ENCODE peak calls at places on chromosomes 7 and 10, in four cellular contexts. P is CD4-positive, CD25-positive, alpha-beta regulatory T cell; J is heart right ventricle; Y is substantia nigra. T is an unnamed sample.

GRCh38 chr10:88999629-89000028 is 9.0 kb downstream of the FAS start:
- DNase-seq in P (no peak), J (no peak), Y (no peak), T (no peak)

GRCh38 chr7:94040254-94040653 is 36.1 kb upstream of the BET1 start:
- DNase-seq in P (no peak), J (no peak), Y (no peak), T (no peak)

GRCh38 chr10:124296121-124296812 is 122.5 kb downstream of the OAT start:
- DNase-seq in P (no peak), J (no peak), Y (no peak), T (no peak)

GRCh38 chr7:91067266-91067665 is 197.0 kb upstream of the FZD1 start:
- DNase-seq in P (no peak), J (no peak), Y (no peak), T (no peak)

GRCh38 chr10:88849224-88849623 is 2.4 kb downstream of the ANKRD22 start:
- DNase-seq in P (no peak), J (no peak), Y (no peak), T (no peak)

GRCh38 chr10:110413903-110414562 is 83.7 kb upstream of the DUSP5 start:
- DNase-seq in P (no peak), J (no peak), Y (no peak), T (no peak)

GRCh38 chr10:94500063-94500462 is 45.5 kb upstream of the HELLS start:
- DNase-seq in P (no peak), J (no peak), Y (no peak), T (no peak)

GRCh38 chr7:150383710-150384397 is 4.7 kb downstream of the ZNF775 start:
- DNase-seq in P (no peak), J (no peak), Y (peak; percentile 91), T (peak; percentile 98)

GRCh38 chr7:75915416-75916156 is 631 bp downstream of the POR start:
- DNase-seq in P (peak; percentile 5), J (peak; percentile 24), Y (no peak), T (no peak)

GRCh38 chr7:130913721-130914588 is 179.9 kb upstream of the KLF14 start:
- DNase-seq in P (peak; percentile 1), J (no peak), Y (no peak), T (no peak)

GRCh38 chr10:73931767-73932624 is 21.1 kb downstream of the PLAU start:
- DNase-seq in P (no peak), J (no peak), Y (no peak), T (no peak)

GRCh38 chr7:78438433-78438832 is 639.9 kb downstream of the PHTF2 start:
- DNase-seq in P (no peak), J (no peak), Y (no peak), T (no peak)

GRCh38 chr10:78339251-78339650 is 305.6 kb downstream of the RPS24 start:
- DNase-seq in P (no peak), J (no peak), Y (no peak), T (no peak)

GRCh38 chr7:20331912-20332317 is 1.2 kb downstream of the ITGB8 start:
- DNase-seq in P (no peak), J (no peak), Y (peak; percentile 48), T (no peak)

GRCh38 chr7:4479367-4480039 is 202.6 kb upstream of the FOXK1 start:
- DNase-seq in P (no peak), J (no peak), Y (no peak), T (no peak)

GRCh38 chr7:43808410-43808809 is 49.9 kb downstream of the BLVRA start:
- DNase-seq in P (no peak), J (no peak), Y (no peak), T (no peak)

GRCh38 chr7:106111671-106112117 is 418 bp downstream of the SYPL1 start:
- DNase-seq in P (peak; percentile 52), J (peak; percentile 86), Y (peak; percentile 62), T (peak; percentile 65)

GRCh38 chr10:108249940-108250339 is 1085.4 kb upstream of the SORCS1 start:
- DNase-seq in P (no peak), J (no peak), Y (no peak), T (no peak)

GRCh38 chr10:68601490-68602265 is 41.5 kb downstream of the TET1 start:
- DNase-seq in P (no peak), J (no peak), Y (no peak), T (no peak)

GRCh38 chr7:99398891-99399445 is 9.4 kb downstream of the PDAP1 start:
- DNase-seq in P (no peak), J (no peak), Y (no peak), T (no peak)

GRCh38 chr7:46155367-46155766 is 234.3 kb upstream of the IGFBP3 start:
- DNase-seq in P (no peak), J (no peak), Y (no peak), T (no peak)

GRCh38 chr10:124992462-124993344 is 50.8 kb downstream of the ZRANB1 start:
- DNase-seq in P (no peak), J (peak; percentile 38), Y (no peak), T (no peak)

GRCh38 chr7:47038621-47039020 is 543.3 kb downstream of the TNS3 start:
- DNase-seq in P (no peak), J (no peak), Y (no peak), T (no peak)

GRCh38 chr7:141712603-141713262 is 4.6 kb downstream of the WEE2 start:
- DNase-seq in P (no peak), J (no peak), Y (no peak), T (no peak)

GRCh38 chr7:3011211-3011852 is 32.3 kb downstream of the CARD11 start:
- DNase-seq in P (no peak), J (no peak), Y (no peak), T (no peak)

GRCh38 chr10:130377986-130378545 is 241.9 kb downstream of the GLRX3 start:
- DNase-seq in P (no peak), J (no peak), Y (no peak), T (no peak)

GRCh38 chr10:23437987-23438546 is 808 bp upstream of the OTUD1 start:
- DNase-seq in P (no peak), J (no peak), Y (no peak), T (no peak)

GRCh38 chr7:130505753-130506152 is 13.9 kb downstream of the MEST start:
- DNase-seq in P (no peak), J (no peak), Y (no peak), T (no peak)

GRCh38 chr7:47424523-47424922 is 157.4 kb downstream of the TNS3 start:
- DNase-seq in P (no peak), J (no peak), Y (no peak), T (no peak)

GRCh38 chr7:38425509-38425908 is 152.1 kb upstream of the TARP start:
- DNase-seq in P (no peak), J (no peak), Y (no peak), T (no peak)

GRCh38 chr10:62992145-62992721 is 140.9 kb upstream of the NRBF2 start:
- DNase-seq in P (no peak), J (no peak), Y (no peak), T (no peak)

DNA sequence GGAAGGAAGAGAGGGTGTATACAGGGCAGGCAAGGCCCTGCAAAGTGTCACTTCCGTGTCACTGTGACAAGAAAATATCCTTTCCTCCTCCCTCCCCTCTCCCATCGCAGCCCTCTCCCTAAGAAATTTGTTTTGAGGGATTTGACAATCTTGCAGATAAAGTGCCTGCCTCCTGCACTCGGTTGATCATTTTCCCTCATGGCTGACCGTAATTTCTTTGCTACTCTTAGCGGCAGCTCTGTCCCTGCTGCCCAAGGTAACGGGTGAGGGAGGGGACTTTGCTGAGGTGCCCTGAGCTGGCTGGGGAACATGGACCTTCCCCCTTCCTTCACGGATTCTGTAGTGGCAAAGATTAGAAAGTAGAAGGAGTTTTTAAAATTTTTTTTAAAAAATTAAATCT is 179.1 kb downstream of the TCF7L2 start:
- DNase-seq in P (no peak), J (no peak), Y (no peak), T (no peak)
- H3K27ac ChIP-seq in P (no peak overlapping the region), J (peak overlapping the region; percentile 66), Y (no peak overlapping the region), T (no peak overlapping the region)

DNA sequence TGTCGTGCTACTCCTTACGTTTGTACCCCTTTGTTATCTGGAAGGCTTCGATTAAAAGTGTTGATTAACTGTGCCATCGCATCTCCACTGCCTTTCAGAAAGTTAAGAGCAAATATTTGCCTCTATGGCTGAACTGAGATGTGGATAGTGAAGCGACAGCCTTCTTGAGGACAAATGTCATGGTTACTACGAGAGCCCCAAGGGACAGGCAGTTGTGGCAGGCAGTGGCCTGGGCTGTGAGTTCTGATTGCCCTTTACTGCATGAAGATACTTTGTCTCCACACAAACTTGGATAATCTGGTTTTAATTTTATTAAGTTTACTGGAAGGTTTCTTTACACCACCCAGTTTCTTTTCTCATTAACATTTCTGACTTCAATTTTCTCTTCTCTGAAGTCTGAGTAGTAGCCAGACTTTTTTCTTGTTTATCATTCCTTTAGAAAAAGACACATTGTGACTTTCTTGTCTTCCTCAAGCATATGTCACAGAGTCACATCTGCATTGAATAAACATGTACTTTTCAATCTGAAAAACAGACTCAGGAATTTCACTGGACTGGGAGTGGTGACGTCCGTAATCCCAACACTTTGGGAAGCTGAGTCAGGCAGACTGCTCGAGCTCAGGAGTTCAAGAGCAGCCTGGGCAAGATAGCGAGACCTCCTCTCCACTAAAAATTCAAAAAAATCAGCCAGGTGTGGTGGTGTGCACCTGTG is 1.5 kb downstream of the TAS2R41 start:
- DNase-seq in P (no peak), J (no peak), Y (no peak), T (no peak)
- H3K27ac ChIP-seq in P (no peak overlapping the region), J (peak overlapping the region; percentile 12), Y (no peak overlapping the region), T (no peak overlapping the region)

DNA sequence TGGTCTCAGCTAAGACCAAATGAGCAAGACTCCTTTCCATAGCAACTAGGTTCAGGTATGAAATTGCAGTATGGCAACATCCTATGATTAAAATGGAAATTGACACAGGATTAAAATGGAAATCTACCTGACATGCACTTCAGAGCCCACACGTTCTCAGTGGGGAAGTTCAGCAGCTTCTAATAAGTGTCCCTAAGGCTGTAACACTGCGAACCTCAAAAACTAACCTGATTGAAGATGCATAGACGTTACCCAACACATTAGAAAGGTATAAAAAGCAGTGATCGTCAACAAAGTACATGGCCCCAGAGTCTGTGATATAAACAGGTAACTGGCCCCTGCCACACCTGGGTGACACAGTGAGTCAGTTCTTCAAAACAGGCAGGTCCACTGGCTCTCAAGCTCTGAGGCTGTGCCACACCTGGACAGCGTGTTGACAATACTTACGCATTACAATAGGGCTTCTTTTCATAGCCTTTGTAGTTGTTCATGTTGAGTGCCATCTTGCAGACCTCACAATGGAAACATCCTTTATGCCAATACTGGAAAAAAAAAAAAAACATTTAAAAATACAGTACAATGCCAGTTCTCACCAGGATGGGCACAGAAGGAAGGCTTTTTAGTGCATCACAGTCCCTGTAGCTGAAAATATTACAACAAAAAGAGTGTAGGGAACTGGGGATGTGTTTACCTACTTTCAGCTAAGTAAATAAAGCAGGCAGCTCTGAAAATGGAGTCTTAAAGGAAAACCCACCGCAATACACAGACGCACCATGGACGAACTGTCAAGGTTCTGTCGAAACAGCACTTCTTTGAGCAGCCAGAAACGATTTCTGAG is 275.0 kb upstream of the NEBL start:
- DNase-seq in P (no peak), J (no peak), Y (no peak), T (no peak)
- H3K27ac ChIP-seq in P (no peak overlapping the region), J (no peak overlapping the region), Y (peak overlapping the region; percentile 50), T (peak overlapping the region; percentile 88)

DNA sequence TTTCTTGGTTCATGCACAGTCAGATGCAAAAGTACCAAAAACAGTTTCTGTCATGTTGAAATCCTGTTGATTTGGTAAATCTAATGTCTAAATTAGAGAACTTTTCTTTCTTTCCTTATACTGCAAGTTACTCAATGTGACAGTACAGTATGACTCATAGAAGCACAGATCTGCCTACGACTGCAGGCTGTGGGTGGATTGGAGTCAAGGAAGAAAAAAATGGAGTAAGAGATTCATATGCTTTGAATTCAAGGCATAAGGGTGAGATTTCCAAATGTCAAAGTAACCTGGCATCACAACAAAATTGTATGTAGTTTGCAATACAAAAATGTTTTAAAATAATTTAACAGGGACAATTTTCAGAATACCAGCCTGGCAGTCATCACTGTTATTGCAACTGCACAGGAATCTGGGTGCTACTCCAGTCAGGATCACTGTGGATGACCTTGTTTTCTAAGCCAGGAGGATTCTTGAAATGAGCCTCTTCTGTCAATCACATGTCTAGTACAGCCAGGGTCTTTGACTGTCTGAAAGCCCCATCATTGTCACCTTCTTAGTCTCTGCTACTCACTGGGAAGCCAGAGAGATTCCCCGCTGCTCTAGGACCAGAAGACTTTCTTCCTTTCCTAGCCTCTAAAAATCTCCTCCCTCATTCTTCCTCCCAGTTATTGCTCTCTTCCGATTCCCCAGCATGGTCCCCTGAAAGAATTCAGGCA is 83.6 kb downstream of the CD36 start:
- DNase-seq in P (no peak), J (no peak), Y (no peak), T (peak; percentile 2)
- H3K27ac ChIP-seq in P (no peak overlapping the region), J (peak overlapping the region; percentile 51), Y (no peak overlapping the region), T (peak overlapping the region; percentile 69)